ENCODE peak calls at places on chromosomes 12 and 14, in five cellular contexts. S is HepG2, M is IMR-90, W is K562, Z is H1. D is an unnamed sample.

GRCh38 chr12:65313704-65314317 is 35.3 kb downstream of the MSRB3 start:
- DNase-seq in S (peak; percentile 28), W (no peak), Z (no peak), M (peak; percentile 47), D (no peak)

GRCh38 chr14:68580096-68580640 is 212.7 kb downstream of the ZFP36L1 start:
- DNase-seq in M (no peak), Z (no peak), S (no peak), W (no peak), D (no peak)

GRCh38 chr12:9869307-9870161 is at the start of gene CLEC2B:
- DNase-seq in Z (no peak), W (no peak), M (peak; percentile 85), S (no peak), D (no peak)

GRCh38 chr12:121085113-121085841 is 46.2 kb upstream of the OASL start:
- DNase-seq in Z (no peak), M (no peak), W (no peak), S (no peak), D (no peak)

GRCh38 chr14:96042218-96042930 is 3.2 kb downstream of the C14orf132 start:
- DNase-seq in W (no peak), S (no peak), Z (no peak), M (peak; percentile 69), D (no peak)

GRCh38 chr12:41468756-41469155 is 280.6 kb downstream of the PDZRN4 start:
- DNase-seq in Z (no peak), M (no peak), W (no peak), S (no peak), D (no peak)

GRCh38 chr14:97306785-97307246 is 509.6 kb downstream of the VRK1 start:
- DNase-seq in W (no peak), Z (no peak), S (no peak), M (no peak), D (no peak)

GRCh38 chr12:75414671-75415070 is 23.8 kb downstream of the GLIPR1L2 start:
- DNase-seq in W (no peak), Z (no peak), S (no peak), M (no peak), D (no peak)

GRCh38 chr12:54016051-54016450 is 7.3 kb downstream of the HOXC8 start:
- DNase-seq in Z (no peak), M (no peak), S (no peak), W (no peak), D (no peak)

GRCh38 chr12:66129934-66130266 is 650 bp downstream of the LLPH start:
- DNase-seq in W (no peak), Z (no peak), S (no peak), M (no peak), D (peak; percentile 17)

GRCh38 chr12:89328483-89329030 is 23.7 kb downstream of the DUSP6 start:
- DNase-seq in M (no peak), S (no peak), W (no peak), Z (no peak), D (no peak)

GRCh38 chr12:88833641-88834116 is 253.4 kb upstream of the KITLG start:
- DNase-seq in M (peak; percentile 20), W (no peak), Z (no peak), S (no peak), D (no peak)

GRCh38 chr14:89504602-89505320 is 87.7 kb upstream of the FOXN3 start:
- DNase-seq in W (no peak), M (peak; percentile 84), Z (no peak), S (no peak), D (no peak)

GRCh38 chr12:38886064-38886463 is 19.3 kb downstream of the CPNE8 start:
- DNase-seq in W (no peak), Z (no peak), M (no peak), S (peak; percentile 52), D (peak; percentile 76)

GRCh38 chr12:67921286-67921685 is 68.0 kb upstream of the IFNG-AS1 start:
- DNase-seq in M (no peak), Z (no peak), S (no peak), W (no peak), D (no peak)

GRCh38 chr12:110687770-110688169 is 1.1 kb downstream of the HVCN1 start:
- DNase-seq in W (peak; percentile 66), M (no peak), S (no peak), Z (no peak), D (no peak)

GRCh38 chr12:111169032-111169431 is 199.9 kb downstream of the PHETA1 start:
- DNase-seq in M (no peak), Z (no peak), S (no peak), W (no peak), D (no peak)

DNA sequence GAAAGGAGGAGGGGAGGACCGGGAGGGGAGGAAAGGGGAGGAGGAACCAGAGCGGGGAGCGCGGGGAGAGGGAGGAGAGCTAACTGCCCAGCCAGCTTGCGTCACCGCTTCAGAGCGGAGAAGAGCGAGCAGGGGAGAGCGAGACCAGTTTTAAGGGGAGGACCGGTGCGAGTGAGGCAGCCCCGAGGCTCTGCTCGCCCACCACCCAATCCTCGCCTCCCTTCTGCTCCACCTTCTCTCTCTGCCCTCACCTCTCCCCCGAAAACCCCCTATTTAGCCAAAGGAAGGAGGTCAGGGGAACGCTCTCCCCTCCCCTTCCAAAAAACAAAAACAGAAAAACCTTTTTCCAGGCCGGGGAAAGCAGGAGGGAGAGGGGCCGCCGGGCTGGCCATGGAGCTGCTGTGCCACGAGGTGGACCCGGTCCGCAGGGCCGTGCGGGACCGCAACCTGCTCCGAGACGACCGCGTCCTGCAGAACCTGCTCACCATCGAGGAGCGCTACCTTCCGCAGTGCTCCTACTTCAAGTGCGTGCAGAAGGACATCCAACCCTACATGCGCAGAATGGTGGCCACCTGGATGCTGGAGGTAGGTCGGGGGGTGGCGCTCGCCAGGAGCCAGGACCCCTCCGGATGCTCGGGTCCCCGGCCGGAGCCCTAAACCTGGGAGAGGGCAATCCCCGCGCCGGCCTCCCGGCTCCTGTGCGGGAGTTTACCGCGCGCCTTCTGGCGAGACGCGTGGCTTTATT is at the start of gene CCND2:
- DNase-seq in S (no peak), M (peak; percentile 54), W (peak; percentile 85), Z (peak; percentile 81), D (peak; percentile 44)
- H3K27ac ChIP-seq in S (no peak within 1 kb of the TSS), M (no peak within 1 kb of the TSS), W (peak within 1 kb of the TSS; percentile 93), Z (peak within 1 kb of the TSS; percentile 74), D (no peak within 1 kb of the TSS)

GRCh38 chr14:52835122-52835903 is 43.9 kb upstream of the GNPNAT1 start:
- DNase-seq in M (peak; percentile 43), Z (no peak), S (no peak), W (peak; percentile 12), D (peak; percentile 87)

GRCh38 chr14:52829527-52829926 is 38.1 kb upstream of the GNPNAT1 start:
- DNase-seq in M (no peak), Z (no peak), S (no peak), W (no peak), D (no peak)

GRCh38 chr14:52837451-52837850 is 46.0 kb upstream of the GNPNAT1 start:
- DNase-seq in M (no peak), W (no peak), S (no peak), Z (no peak), D (no peak)

GRCh38 chr14:52833891-52834290 is 42.5 kb upstream of the GNPNAT1 start:
- DNase-seq in S (no peak), W (no peak), Z (no peak), M (no peak), D (no peak)

GRCh38 chr14:52834440-52834842 is 43.0 kb upstream of the GNPNAT1 start:
- DNase-seq in M (peak; percentile 93), W (no peak), S (no peak), Z (no peak), D (peak; percentile 68)
- TF ChIP-seq MAFK in M (no peak), W (no peak), S (no peak), Z (no peak), D (peak; percentile 80)

DNA sequence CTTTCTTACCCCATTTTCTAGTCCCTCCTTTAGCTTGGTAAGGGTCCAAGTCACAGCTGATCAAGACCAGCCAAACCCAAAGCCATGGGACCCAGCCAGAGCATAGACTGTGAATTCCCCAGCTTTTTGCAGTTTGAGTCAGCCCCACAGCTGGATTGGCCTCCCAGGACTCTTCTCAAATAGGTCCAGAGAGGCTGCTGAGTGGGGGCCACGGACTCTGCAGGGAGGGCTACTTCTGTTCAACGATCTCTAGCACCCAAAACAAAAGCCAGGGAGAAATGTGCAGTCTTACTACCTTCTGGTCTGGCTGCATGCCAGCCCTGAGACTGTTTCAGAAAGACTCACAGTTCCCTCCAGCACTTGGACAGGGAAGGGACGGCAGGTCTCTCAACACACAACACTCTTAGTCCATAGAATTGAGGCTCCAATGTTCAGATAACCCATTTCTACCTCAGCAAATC is 1.6 kb downstream of the VDR start:
- DNase-seq in M (peak; percentile 76), W (peak; percentile 16), Z (no peak), S (no peak), D (no peak)
- H3K27ac ChIP-seq in M (peak overlapping the region; percentile 62), W (no peak overlapping the region), Z (no peak overlapping the region), S (no peak overlapping the region), D (peak overlapping the region; percentile 63)

GRCh38 chr14:76293923-76294322 is 82.0 kb upstream of the ESRRB start:
- DNase-seq in Z (no peak), W (no peak), M (no peak), S (peak; percentile 73), D (peak; percentile 4)
- TF ChIP-seq MAFK in Z (no peak), W (no peak), M (no peak), S (no peak), D (no peak)

DNA sequence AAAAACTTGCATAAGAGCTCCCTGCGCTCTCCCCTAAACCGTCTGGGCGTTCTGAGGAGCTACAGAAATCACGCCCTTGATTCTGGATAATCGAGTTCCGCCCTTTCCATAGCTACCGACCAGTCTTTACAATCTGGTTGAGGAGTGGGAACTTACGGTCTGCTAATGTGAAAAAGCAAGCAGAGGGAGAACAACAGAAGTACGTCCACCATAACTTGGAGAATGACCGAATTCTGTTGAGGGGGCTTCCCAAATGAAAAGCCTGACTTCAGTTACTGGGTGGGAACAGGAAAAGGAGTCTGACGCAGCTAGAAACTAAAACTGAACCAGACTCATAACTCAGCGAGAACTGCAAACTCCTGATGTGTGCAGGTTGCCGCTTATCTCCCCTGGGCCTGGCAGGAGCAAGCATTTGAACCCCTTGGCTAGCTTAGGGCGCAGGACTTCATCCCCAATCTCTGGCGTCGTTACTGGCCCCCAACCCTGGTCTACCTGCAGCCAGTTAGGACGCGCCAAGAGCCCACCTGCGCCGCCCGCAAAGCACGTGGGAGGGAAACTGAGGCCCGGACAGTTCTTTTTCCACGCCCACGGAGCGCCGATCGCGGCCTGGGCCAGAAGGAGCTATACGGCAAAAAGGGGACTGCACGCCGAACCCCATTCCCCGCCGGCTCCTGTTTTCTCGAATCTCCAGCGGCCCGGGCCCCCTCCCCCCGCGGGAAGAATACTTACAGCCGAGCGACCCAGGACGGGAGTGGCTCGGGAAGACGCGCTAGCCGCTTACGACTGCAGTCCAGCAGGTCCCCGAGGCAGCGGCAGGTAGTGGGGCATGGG is 818 bp downstream of the LRIG3 start:
- DNase-seq in S (peak; percentile 27), M (peak; percentile 58), Z (no peak), W (no peak), D (peak; percentile 34)
- H3K27ac ChIP-seq in S (peak overlapping the region; percentile 94), M (peak overlapping the region; percentile 98), Z (no peak overlapping the region), W (no peak overlapping the region), D (peak overlapping the region; percentile 83)

GRCh38 chr14:77141592-77142288 is at the start of gene ZDHHC22:
- DNase-seq in S (no peak), Z (no peak), W (no peak), M (no peak), D (peak; percentile 36)
- TF ChIP-seq MAFK in S (no peak), Z (no peak), W (no peak), M (no peak), D (no peak)

GRCh38 chr14:90558983-90559590 is 162.3 kb downstream of the CALM1 start:
- DNase-seq in M (no peak), Z (no peak), S (no peak), W (no peak), D (no peak)
- H3K27ac ChIP-seq in M (no peak overlapping the region), Z (no peak overlapping the region), S (no peak overlapping the region), W (no peak overlapping the region), D (no peak overlapping the region)

D was measured in A549.